ENCODE peak calls at places on chromosomes 7 and 10, in ten cellular contexts. Y is HFFc6; R is NCI-H526 treated with DMSO at 0.1 percent for 48 hours; O is stimulated activated CD8-positive, alpha-beta memory T cell treated with anti-CD3 and anti-CD28 coated beads, Interleukin-7, amount 100 ng/mL, for 24 hours; K is DMS79; D is activated CD4-positive, CD25-positive, alpha-beta regulatory T cell; H is brain microvascular endothelial cell; A is choroid plexus epithelial cell; B is HTR-8/SVneo; L is effector CD8-positive, alpha-beta T cell. W is an unnamed sample.

GRCh38 chr7:139644191-139644590 is 120.7 kb downstream of the CLEC2L start:
- DNase-seq in Y (no peak), R (no peak), O (no peak), K (no peak), D (no peak), H (no peak), A (no peak), B (no peak), L (no peak), W (no peak)

GRCh38 chr10:4939224-4940072 is 23.8 kb upstream of the AKR1C1 start:
- DNase-seq in Y (peak), R (no peak), O (no peak), K (no peak), D (no peak), H (no peak), A (no peak), B (no peak), L (no peak), W (no peak)

GRCh38 chr7:77903597-77903996 is 105.0 kb downstream of the PHTF2 start:
- DNase-seq in Y (no peak), R (no peak), O (no peak), K (no peak), D (no peak), H (peak), A (peak), B (no peak), L (no peak), W (no peak)

GRCh38 chr7:19362099-19362498 is 216.9 kb upstream of the FERD3L start:
- DNase-seq in Y (peak), R (no peak), O (no peak), K (no peak), D (no peak), H (peak), A (peak), B (no peak), L (no peak), W (peak)

GRCh38 chr7:31553636-31554035 is 39.7 kb downstream of the ITPRID1 start:
- DNase-seq in Y (no peak), R (peak), O (no peak), K (no peak), D (no peak), H (no peak), A (no peak), B (no peak), L (no peak), W (no peak)

GRCh38 chr10:75398630-75399460 is 2.7 kb downstream of the ZNF503 start:
- DNase-seq in Y (no peak), R (peak), O (no peak), K (no peak), D (no peak), H (no peak), A (no peak), B (no peak), L (no peak), W (peak)

GRCh38 chr7:18859331-18859730 is 258.1 kb downstream of the TWIST1 start:
- DNase-seq in Y (no peak), R (no peak), O (no peak), K (no peak), D (no peak), H (no peak), A (peak), B (no peak), L (no peak), W (peak)

GRCh38 chr7:34158754-34159153 is 253.4 kb downstream of the BMPER start:
- DNase-seq in Y (no peak), R (no peak), O (no peak), K (no peak), D (no peak), H (no peak), A (no peak), B (peak), L (no peak), W (no peak)

GRCh38 chr7:30510124-30511074 is 5.8 kb upstream of the GGCT start:
- DNase-seq in Y (peak), R (peak), O (no peak), K (no peak), D (no peak), H (no peak), A (peak), B (peak), L (no peak), W (peak)

GRCh38 chr10:60963441-60964256 is 19.7 kb upstream of the RHOBTB1 start:
- DNase-seq in Y (peak), R (no peak), O (no peak), K (no peak), D (no peak), H (peak), A (peak), B (no peak), L (no peak), W (peak)

GRCh38 chr7:4739528-4739992 is 35.9 kb upstream of the AP5Z1 start:
- DNase-seq in Y (no peak), R (no peak), O (no peak), K (peak), D (no peak), H (peak), A (peak), B (no peak), L (peak), W (peak)

GRCh38 chr10:75253281-75254220 is 17.8 kb upstream of the COMTD1 start:
- DNase-seq in Y (no peak), R (no peak), O (no peak), K (no peak), D (no peak), H (no peak), A (no peak), B (no peak), L (no peak), W (no peak)

GRCh38 chr7:82319674-82320118 is 123.9 kb downstream of the CACNA2D1 start:
- DNase-seq in Y (peak), R (no peak), O (no peak), K (peak), D (no peak), H (peak), A (peak), B (no peak), L (no peak), W (peak)

GRCh38 chr10:60098676-60099601 is 192.6 kb upstream of the CCDC6 start:
- DNase-seq in Y (no peak), R (no peak), O (no peak), K (no peak), D (no peak), H (peak), A (no peak), B (no peak), L (no peak), W (no peak)

GRCh38 chr10:4812041-4812440 is 14.0 kb upstream of the AKR1E2 start:
- DNase-seq in Y (no peak), R (no peak), O (no peak), K (no peak), D (no peak), H (no peak), A (no peak), B (no peak), L (no peak), W (no peak)

GRCh38 chr7:68700414-68700813 is 897.9 kb upstream of the AUTS2 start:
- DNase-seq in Y (peak), R (no peak), O (no peak), K (no peak), D (no peak), H (peak), A (peak), B (no peak), L (no peak), W (peak)

GRCh38 chr10:44306147-44306710 is 78.7 kb downstream of the CXCL12 start:
- DNase-seq in Y (peak), R (no peak), O (no peak), K (no peak), D (no peak), H (peak), A (peak), B (peak), L (no peak), W (peak)

GRCh38 chr7:98414205-98414900 is 13.5 kb upstream of the BAIAP2L1 start:
- DNase-seq in Y (no peak), R (no peak), O (no peak), K (no peak), D (no peak), H (no peak), A (no peak), B (no peak), L (no peak), W (no peak)

GRCh38 chr10:22252286-22252800 is 34.5 kb upstream of the EBLN1 start:
- DNase-seq in Y (no peak), R (no peak), O (peak), K (no peak), D (peak), H (no peak), A (peak), B (no peak), L (no peak), W (peak)

GRCh38 chr7:131691454-131692130 is 135.2 kb upstream of the PODXL start:
- DNase-seq in Y (no peak), R (no peak), O (no peak), K (no peak), D (no peak), H (no peak), A (no peak), B (no peak), L (no peak), W (no peak)

GRCh38 chr10:50275650-50276235 is 24.4 kb upstream of the ASAH2 start:
- DNase-seq in Y (peak), R (no peak), O (peak), K (no peak), D (no peak), H (peak), A (peak), B (peak), L (no peak), W (no peak)

GRCh38 chr7:121485457-121486243 is 89.5 kb upstream of the FAM3C start:
- DNase-seq in Y (no peak), R (no peak), O (no peak), K (no peak), D (no peak), H (no peak), A (no peak), B (no peak), L (no peak), W (peak)

GRCh38 chr10:113169853-113170455 is 219.9 kb downstream of the TCF7L2 start:
- DNase-seq in Y (no peak), R (no peak), O (no peak), K (no peak), D (no peak), H (no peak), A (no peak), B (no peak), L (no peak), W (no peak)

GRCh38 chr10:44960482-44961230 is 1.1 kb downstream of the RASSF4 start:
- DNase-seq in Y (no peak), R (no peak), O (no peak), K (no peak), D (no peak), H (no peak), A (no peak), B (no peak), L (no peak), W (no peak)

W was measured in astrocyte of the spinal cord.